ENCODE peak calls at places on chromosome 11, in six cellular contexts. L is endothelial cell of umbilical vein, C is pancreas, S is left ventricle myocardium inferior, X is H9, T is cardiac muscle cell. F is an unnamed sample.

GRCh38 chr11:16902182-16902581 is 112.0 kb downstream of the PLEKHA7 start:
- DNase-seq in C (no peak), X (no peak), L (no peak), S (no peak), T (no peak), F (no peak)

GRCh38 chr11:76792505-76793264 is 9.5 kb downstream of the TSKU start:
- DNase-seq in X (no peak), S (no peak), L (no peak), T (no peak), C (no peak), F (no peak)

GRCh38 chr11:116309446-116309845 is 463.3 kb downstream of the BUD13 start:
- DNase-seq in C (no peak), X (no peak), L (no peak), T (no peak), S (no peak), F (no peak)

GRCh38 chr11:108319541-108320145 is 96.8 kb downstream of the ATM start:
- DNase-seq in C (no peak), L (peak; percentile 15), S (no peak), X (no peak), T (no peak), F (no peak)

GRCh38 chr11:97739892-97740782 is 1280.6 kb upstream of the CNTN5 start:
- DNase-seq in T (no peak), X (no peak), L (peak; percentile 79), S (no peak), C (no peak), F (no peak)

GRCh38 chr11:17208257-17208999 is 642 bp upstream of the PIK3C2A start:
- DNase-seq in S (no peak), L (peak; percentile 88), T (peak; percentile 76), C (no peak), X (peak; percentile 79), F (no peak)

GRCh38 chr11:122439911-122440782 is 215.4 kb upstream of the UBASH3B start:
- DNase-seq in X (peak; percentile 66), L (peak; percentile 10), S (peak; percentile 35), T (peak; percentile 51), C (no peak), F (no peak)

GRCh38 chr11:70592641-70593165 is 194.4 kb downstream of the CTTN start:
- DNase-seq in S (no peak), T (no peak), L (no peak), X (no peak), C (no peak), F (no peak)

GRCh38 chr11:2217211-2218081 is 45.8 kb upstream of the TH start:
- DNase-seq in C (peak; percentile 50), T (no peak), S (no peak), L (no peak), X (peak; percentile 23), F (no peak)

GRCh38 chr11:134537296-134537695 is 125.3 kb upstream of the B3GAT1 start:
- DNase-seq in C (no peak), X (peak; percentile 22), T (no peak), L (no peak), S (no peak), F (no peak)

GRCh38 chr11:60916669-60917206 is 2.8 kb downstream of the TMEM109 start:
- DNase-seq in S (no peak), C (no peak), T (no peak), L (no peak), X (no peak), F (no peak)
- H3K4me1 ChIP-seq in S (peaks cover 81% of the 10 kb centered on the region), C (peaks cover 9% of the 10 kb centered on the region), T (peaks cover 5% of the 10 kb centered on the region), L (peaks cover 40% of the 10 kb centered on the region), X (peaks cover 2% of the 10 kb centered on the region), F (peaks cover 22% of the 10 kb centered on the region)

GRCh38 chr11:48036011-48036410 is 55.7 kb downstream of the PTPRJ start:
- DNase-seq in X (no peak), L (no peak), T (peak; percentile 30), C (no peak), S (no peak), F (no peak)
- H3K27ac ChIP-seq in X (no peak overlapping the region), L (no peak overlapping the region), T (no peak overlapping the region), C (no peak overlapping the region), S (no peak overlapping the region), F (no peak overlapping the region)

DNA sequence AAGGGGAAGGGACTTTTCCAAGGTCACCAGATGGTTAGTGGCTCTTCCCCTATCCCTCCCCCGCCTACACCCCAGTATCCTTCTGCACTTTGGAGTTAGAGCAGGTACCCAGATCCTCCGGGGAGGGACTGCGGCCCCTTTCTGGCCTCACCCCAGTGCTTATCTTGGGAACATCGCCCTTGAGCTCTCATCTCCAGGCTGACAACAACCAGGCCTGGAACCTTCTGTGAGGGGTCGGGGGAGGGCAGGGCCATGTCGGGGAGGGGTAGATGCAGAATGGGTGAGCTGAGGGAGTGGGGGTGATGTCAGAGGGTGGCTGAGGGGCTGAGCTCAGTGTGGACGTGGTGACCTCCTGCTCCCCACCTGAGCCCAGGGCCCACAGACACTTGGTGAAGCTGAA is 7.5 kb upstream of the NAALADL1 start:
- DNase-seq in S (no peak), X (no peak), T (peak; percentile 26), C (no peak), L (no peak), F (no peak)
- H3K27me3 ChIP-seq in S (no peaks in the 10 kb centered on the region), X (no peaks in the 10 kb centered on the region), T (no peaks in the 10 kb centered on the region), C (no peaks in the 10 kb centered on the region), L (no peaks in the 10 kb centered on the region), F (no peaks in the 10 kb centered on the region)

DNA sequence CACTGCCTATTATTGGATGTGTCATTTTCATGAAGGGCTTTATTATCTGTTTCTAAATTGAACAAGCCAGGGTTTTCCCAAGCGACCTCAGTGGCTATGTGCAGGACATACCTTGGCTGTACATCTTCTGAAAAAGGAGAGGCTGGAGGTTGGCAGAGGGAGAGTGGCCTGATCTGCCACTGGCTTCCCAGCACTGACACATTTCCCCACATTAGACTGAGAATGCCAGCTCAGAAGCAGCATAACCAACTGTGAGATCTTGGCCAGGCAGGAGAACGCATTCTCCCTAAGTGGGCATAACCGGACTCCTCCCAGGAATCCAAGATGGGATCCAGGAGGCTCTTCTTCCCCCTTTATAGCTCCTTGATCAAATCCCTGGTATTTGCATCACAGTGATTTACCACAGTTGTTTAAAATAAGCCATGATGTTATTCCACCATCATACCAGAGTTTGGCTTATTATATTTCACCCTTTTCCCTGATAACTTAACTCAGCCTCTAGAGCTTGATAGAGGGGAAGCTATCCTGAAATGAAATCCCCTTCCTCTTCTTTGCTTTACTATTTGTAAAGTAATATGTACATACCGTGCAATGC is 33.8 kb downstream of the AMOTL1 start:
- DNase-seq in X (no peak), C (no peak), L (no peak), T (no peak), S (no peak), F (no peak)
- H3K4me1 ChIP-seq in X (no peaks in the 10 kb centered on the region), C (peaks cover 11% of the 10 kb centered on the region), L (no peaks in the 10 kb centered on the region), T (no peaks in the 10 kb centered on the region), S (peaks cover 68% of the 10 kb centered on the region), F (no peaks in the 10 kb centered on the region)

DNA sequence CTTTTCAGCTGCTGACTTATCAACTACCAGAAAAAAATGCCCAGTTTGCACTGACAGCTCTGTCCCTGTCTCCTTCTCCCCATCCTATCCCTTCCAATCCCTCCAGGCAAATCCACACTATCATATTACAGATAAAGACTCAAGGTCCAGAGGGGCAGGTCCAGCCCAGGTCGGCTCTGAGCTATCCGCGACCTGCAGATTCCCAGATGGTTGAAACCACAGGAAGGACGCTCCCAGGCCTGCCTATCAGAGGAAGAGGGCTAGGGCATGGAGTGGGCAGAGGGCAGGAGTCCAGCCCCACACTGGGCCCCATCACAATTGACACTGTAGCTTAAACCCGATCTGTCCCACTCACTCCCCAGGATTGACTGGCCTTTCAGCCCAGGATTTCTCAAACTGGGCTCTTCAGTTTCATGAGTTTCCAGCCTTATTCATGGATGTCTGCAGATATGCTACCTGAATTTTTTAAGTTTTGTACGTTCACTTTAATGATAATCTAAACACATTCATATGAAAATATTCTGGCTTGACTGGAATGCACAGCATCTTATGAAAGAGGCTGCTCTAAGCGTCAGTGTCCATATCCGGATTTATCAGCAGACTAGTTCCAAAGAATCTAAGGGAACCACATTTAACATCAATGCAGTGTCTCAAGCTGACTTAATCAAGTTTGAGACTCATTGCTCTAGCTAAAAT is 16.4 kb upstream of the FCHSD2 start:
- DNase-seq in X (no peak), C (no peak), S (no peak), T (no peak), L (no peak), F (no peak)
- H3K27ac ChIP-seq in X (no peak overlapping the region), C (no peak overlapping the region), S (peak overlapping the region; percentile 90), T (peak overlapping the region; percentile 96), L (no peak overlapping the region), F (no peak overlapping the region)

DNA sequence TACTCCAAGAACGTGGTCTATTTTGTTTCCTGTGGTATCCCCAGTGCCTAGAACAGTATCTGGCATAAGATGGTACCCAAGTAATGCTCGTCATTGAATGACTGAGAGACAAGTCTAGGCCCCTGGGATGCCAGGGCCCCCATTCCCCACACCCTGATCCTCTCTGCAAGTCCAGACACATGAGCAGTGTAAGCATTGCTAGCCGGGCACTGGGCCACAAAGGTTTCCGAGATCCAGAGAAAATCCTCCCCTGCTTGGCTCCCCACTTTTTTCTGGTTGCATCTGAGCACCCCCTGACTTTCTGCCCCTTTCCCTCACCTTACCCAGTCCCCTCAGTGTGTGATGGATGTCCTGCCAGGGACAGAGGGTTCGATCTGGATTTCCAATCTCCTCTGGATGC is 160.1 kb upstream of the NECTIN1 start:
- DNase-seq in L (no peak), T (no peak), X (no peak), S (no peak), C (no peak), F (no peak)
- H3K27me3 ChIP-seq in L (no peaks in the 10 kb centered on the region), T (no peaks in the 10 kb centered on the region), X (no peaks in the 10 kb centered on the region), S (peaks cover 18% of the 10 kb centered on the region), C (no peaks in the 10 kb centered on the region), F (no peaks in the 10 kb centered on the region)

DNA sequence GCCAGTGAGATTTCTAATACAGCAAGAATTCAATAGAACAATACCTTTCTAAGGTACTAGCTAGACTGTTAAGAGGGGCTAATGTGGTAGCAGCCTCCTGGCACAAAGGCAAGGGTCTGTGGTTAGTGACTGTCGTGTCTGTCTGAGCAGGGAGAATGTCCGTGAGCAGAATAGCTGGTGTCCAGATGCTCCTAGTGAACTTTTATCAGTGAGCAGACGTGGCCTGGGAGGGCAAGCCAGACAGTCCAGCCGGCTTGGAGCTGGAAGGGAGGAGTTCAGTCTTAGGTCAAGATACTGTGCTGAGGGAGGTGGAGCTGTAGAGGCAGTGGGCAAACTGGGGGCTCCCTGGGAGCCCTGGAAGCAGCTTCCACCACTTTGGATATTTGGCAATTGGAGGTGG is 138.6 kb downstream of the TEAD1 start:
- DNase-seq in S (no peak), T (peak; percentile 32), L (no peak), C (no peak), X (no peak), F (no peak)
- H3K4me1 ChIP-seq in S (peaks cover 74% of the 10 kb centered on the region), T (peaks cover 39% of the 10 kb centered on the region), L (peaks cover 20% of the 10 kb centered on the region), C (peaks cover 5% of the 10 kb centered on the region), X (peaks cover 6% of the 10 kb centered on the region), F (no peaks in the 10 kb centered on the region)

F was measured in CD8-positive, alpha-beta T cell.